ENCODE peak calls at places on chromosomes 3 and 15, in four cellular contexts. T is GM12878, C is HepG2, V is H1. D is an unnamed sample. For H3K4me1, the result is how much of the 10 kb centered on the place peaks cover.

GRCh38 chr3:194269610-194270145 is 81.5 kb downstream of the CPN2 start:
- DNase-seq in C (no peak), V (peak), T (no peak), D (no peak)

GRCh38 chr3:120203621-120204020 is 81.4 kb downstream of the GPR156 start:
- DNase-seq in T (no peak), V (no peak), C (no peak), D (no peak)

GRCh38 chr3:118269537-118270125 is 765.0 kb downstream of the IGSF11 start:
- DNase-seq in C (no peak), V (no peak), T (no peak), D (no peak)

GRCh38 chr3:10357592-10358308 is 36.8 kb upstream of the SEC13 start:
- DNase-seq in V (no peak), C (no peak), T (peak), D (no peak)

GRCh38 chr3:87287025-87287424 is 10.6 kb upstream of the POU1F1 start:
- DNase-seq in C (no peak), V (no peak), T (no peak), D (no peak)

GRCh38 chr3:128095222-128095703 is 28.3 kb downstream of the RUVBL1 start:
- DNase-seq in C (peak), V (peak), T (no peak), D (peak)

GRCh38 chr3:116607205-116607604 is 102.4 kb upstream of the TUSC7 start:
- DNase-seq in C (no peak), V (no peak), T (no peak), D (no peak)

GRCh38 chr15:67845974-67846373 is 6.1 kb upstream of the RNU6-1 start:
- DNase-seq in C (no peak), T (no peak), V (no peak), D (no peak)

GRCh38 chr3:189813652-189814245 is 182.6 kb downstream of the TP63 start:
- DNase-seq in T (no peak), V (no peak), C (no peak), D (no peak)

GRCh38 chr15:34206016-34206415 is 3.9 kb downstream of the KATNBL1 start:
- DNase-seq in C (no peak), V (no peak), T (no peak), D (no peak)

GRCh38 chr15:52078876-52079700 is 33.5 kb downstream of the BCL2L10 start:
- DNase-seq in V (peak), C (peak), T (no peak), D (peak)

GRCh38 chr15:101358895-101359294 is 63.8 kb upstream of the SNRPA1 start:
- DNase-seq in T (no peak), C (peak), V (no peak), D (no peak)

GRCh38 chr15:57495037-57495436 is 96.7 kb upstream of the MYZAP start:
- DNase-seq in C (no peak), T (no peak), V (no peak), D (no peak)

GRCh38 chr15:94262201-94262600 is 30.8 kb downstream of the MCTP2 start:
- DNase-seq in T (no peak), C (no peak), V (no peak), D (no peak)

GRCh38 chr3:182414586-182414985 is 378.7 kb upstream of the ATP11B start:
- DNase-seq in T (no peak), V (no peak), C (no peak), D (no peak)

GRCh38 chr3:182413682-182414081 is 379.6 kb upstream of the ATP11B start:
- DNase-seq in C (no peak), T (no peak), V (no peak), D (no peak)

GRCh38 chr3:182410051-182410450 is 383.3 kb upstream of the ATP11B start:
- DNase-seq in T (no peak), C (no peak), V (no peak), D (no peak)

GRCh38 chr3:182413061-182413460 is 380.2 kb upstream of the ATP11B start:
- DNase-seq in V (no peak), C (no peak), T (no peak), D (no peak)

GRCh38 chr3:182412066-182412465 is 381.2 kb upstream of the ATP11B start:
- DNase-seq in V (no peak), C (no peak), T (no peak), D (no peak)
- TF ChIP-seq YY1 in V (no peak), C (no peak), T (no peak), D (no peak)

GRCh38 chr3:160583451-160583850 is 18.1 kb upstream of the KPNA4 start:
- DNase-seq in V (no peak), T (no peak), C (no peak), D (no peak)

GRCh38 chr3:160577093-160577492 is 11.7 kb upstream of the KPNA4 start:
- DNase-seq in C (no peak), V (no peak), T (no peak), D (no peak)

GRCh38 chr3:160576621-160577020 is 11.2 kb upstream of the KPNA4 start:
- DNase-seq in V (no peak), T (no peak), C (no peak), D (no peak)

GRCh38 chr3:160577551-160578195 is 12.3 kb upstream of the KPNA4 start:
- DNase-seq in C (peak), V (no peak), T (no peak), D (no peak)

DNA sequence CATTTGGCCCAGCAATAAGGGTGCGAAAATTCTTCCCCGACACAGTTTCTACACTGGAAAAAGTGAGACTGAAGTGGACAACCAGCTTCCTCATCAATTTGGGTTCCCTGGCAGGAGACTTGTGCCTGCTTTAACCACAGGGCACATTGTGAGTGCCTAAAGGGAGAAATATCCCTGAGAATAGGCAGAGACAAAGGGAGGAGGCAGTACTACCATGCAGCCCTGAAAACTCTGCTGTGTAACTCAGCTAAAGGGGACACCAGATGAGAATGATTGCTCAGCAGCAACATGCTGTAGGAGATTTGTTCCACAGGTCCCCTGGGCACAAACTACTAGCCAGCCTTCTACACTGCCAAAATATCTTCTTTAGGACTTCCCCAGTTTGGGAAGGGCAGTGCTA is 15.6 kb upstream of the KPNA4 start:
- DNase-seq in V (no peak), C (no peak), T (no peak), D (no peak)
- TF ChIP-seq SUZ12 in V (no peak), C (no peak), T (no peak), D (no peak)

GRCh38 chr3:156792945-156793344 is 33.2 kb upstream of the LEKR1 start:
- DNase-seq in T (no peak), V (no peak), C (no peak), D (no peak)
- H3K4me1 ChIP-seq in T (under half), V (under half), C (half or more), D (under half)

GRCh38 chr15:89912674-89913396 is at the start of gene ARPIN:
- DNase-seq in V (no peak), C (peak), T (no peak), D (no peak)
- TF ChIP-seq YY1 in V (peak), C (peak), T (no peak), D (no peak)

GRCh38 chr15:74402337-74402839 is 31.4 kb downstream of the SEMA7A start:
- DNase-seq in C (no peak), T (no peak), V (no peak), D (no peak)

GRCh38 chr15:74405823-74406222 is 27.9 kb downstream of the SEMA7A start:
- DNase-seq in C (no peak), T (no peak), V (no peak), D (no peak)

GRCh38 chr15:74403981-74404563 is 29.7 kb downstream of the SEMA7A start:
- DNase-seq in T (peak), V (no peak), C (no peak), D (no peak)

GRCh38 chr15:74402873-74403589 is 30.7 kb downstream of the SEMA7A start:
- DNase-seq in V (no peak), C (no peak), T (peak), D (no peak)

GRCh38 chr15:74403590-74403919 is 30.2 kb downstream of the SEMA7A start:
- DNase-seq in V (no peak), C (no peak), T (no peak), D (no peak)
- TF ChIP-seq SUZ12 in V (no peak), C (no peak), T (no peak), D (no peak)

DNA sequence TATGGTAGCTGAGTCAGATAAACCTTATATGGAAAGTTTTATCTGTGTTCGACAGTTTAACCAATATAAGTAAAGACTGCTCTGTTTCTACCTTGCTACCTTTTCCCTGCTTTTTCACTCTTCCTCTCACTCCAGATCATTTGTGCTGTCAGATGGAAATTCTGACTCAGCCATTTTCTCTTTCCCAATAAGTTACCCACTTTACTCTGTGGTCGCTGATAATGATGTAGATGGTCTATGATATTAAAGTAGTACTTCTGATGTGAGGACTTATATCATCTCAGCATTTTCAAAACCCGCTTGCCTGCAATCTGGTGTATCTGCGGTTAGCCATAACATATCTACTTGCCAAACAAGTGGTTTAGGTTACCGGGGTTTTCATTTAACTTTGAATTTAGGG is 15.0 kb upstream of the UTS2B start:
- DNase-seq in C (no peak), V (no peak), T (no peak), D (no peak)
- H3K4me1 ChIP-seq in C (half or more), V (under half), T (under half), D (under half)

DNA sequence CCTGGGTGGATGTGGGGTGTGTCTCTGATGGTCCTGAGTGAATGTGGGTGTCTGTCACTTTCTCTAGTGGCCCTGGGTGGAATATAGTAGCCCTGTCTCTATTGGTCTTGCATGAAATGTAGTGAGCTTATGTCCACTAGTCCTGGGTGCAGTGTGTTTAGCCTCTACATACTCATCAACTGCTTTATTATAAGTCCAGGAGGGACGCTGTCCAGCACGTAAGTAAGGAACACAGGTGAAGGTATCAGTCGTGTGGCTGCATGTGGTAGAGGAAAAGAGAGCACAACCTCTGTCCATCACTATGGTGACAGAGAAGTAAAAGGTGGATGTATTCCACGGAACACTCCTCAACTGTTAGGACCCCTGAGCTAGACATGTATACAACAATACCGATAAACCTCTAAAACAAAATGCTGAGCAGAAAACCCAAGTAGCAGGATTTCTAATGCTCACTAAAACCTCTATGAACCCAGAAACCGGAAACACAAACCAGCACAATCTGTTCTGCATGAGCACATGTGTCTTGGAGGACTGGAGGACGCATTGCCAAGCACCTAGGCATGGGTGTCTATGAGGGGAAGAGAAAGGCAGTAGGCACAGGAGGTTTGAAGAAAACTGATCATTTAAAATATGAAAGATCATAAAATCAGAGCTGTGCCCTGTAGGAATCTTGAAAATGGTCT is 11.0 kb downstream of the LTF start:
- DNase-seq in T (no peak), C (no peak), V (no peak), D (no peak)
- TF ChIP-seq YY1 in T (no peak), C (no peak), V (no peak), D (no peak)

DNA sequence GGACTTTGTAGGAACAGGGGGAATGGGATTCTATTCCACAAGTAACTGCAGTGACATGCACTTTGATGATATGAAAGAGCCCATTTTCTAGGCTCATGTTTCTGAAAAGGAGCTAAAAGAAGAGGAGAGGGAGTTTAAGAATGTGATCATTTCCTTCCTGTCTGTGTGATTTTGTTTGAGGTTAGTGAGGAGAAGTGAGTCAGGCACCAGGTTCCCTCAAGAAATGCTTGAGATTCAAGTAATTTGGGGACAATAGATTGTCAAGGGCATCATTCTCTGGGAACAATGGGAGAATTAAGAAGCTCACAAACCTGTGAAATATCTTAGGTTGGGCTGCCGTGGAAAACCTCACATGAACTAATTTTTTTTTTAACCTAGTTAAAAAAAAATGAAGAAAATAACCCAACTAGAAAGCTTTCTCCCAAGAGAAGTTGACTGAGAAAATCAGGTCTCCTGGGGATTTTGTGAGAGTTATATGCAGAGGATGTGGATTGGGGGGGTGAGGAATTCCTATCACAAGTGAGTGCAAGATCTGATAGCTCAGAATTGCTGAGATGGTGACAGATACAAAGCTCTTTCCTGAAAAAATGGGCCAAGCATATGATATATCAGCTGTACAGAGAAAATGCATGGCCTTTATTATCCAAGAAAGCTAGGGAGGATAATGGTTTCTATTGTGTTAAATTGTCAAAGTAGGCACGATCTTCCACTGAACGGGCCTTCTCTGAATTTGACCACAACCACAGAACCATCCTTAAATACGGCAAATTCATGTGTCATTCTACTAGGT is 203.3 kb downstream of the FEZF2 start:
- DNase-seq in T (no peak), C (no peak), V (no peak), D (peak)
- TF ChIP-seq SUZ12 in T (no peak), C (no peak), V (no peak), D (no peak)

GRCh38 chr15:74425634-74426033 is 8.1 kb downstream of the SEMA7A start:
- DNase-seq in T (no peak), V (no peak), C (no peak), D (no peak)
- H3K4me1 ChIP-seq in T (half or more), V (under half), C (half or more), D (under half)

D was measured in NT2/D1.